ENCODE peak calls at places on chromosomes 6 and 20, in seven cellular contexts. V, S, L, E, I, G and H are unnamed samples.

GRCh38 chr6:27617046-27617687 is 144.3 kb upstream of the ZNF184 start:
- DNase-seq in S (no peak), I (no peak), E (no peak), L (peak; percentile 4), G (no peak), V (no peak), H (no peak)

GRCh38 chr6:74626288-74626687 is 579.6 kb downstream of the COL12A1 start:
- DNase-seq in G (no peak), E (no peak), S (no peak), L (no peak), I (no peak), V (no peak), H (no peak)

GRCh38 chr6:41430875-41431274 is 95.5 kb downstream of the NCR2 start:
- DNase-seq in S (no peak), G (no peak), E (peak; percentile 68), V (no peak), I (no peak), L (no peak), H (no peak)

GRCh38 chr6:106309766-106310373 is 15.7 kb downstream of the ATG5 start:
- DNase-seq in L (no peak), V (no peak), I (no peak), E (no peak), S (no peak), G (no peak), H (no peak)

GRCh38 chr6:33147807-33148666 is 44.2 kb downstream of the COL11A2 start:
- DNase-seq in L (peak; percentile 33), V (peak; percentile 59), I (no peak), G (no peak), S (no peak), E (no peak), H (no peak)

GRCh38 chr20:59599941-59600340 is 4.4 kb upstream of the PHACTR3 start:
- DNase-seq in E (no peak), V (no peak), G (no peak), I (no peak), S (no peak), L (no peak), H (no peak)

GRCh38 chr6:3405182-3405518 is 51.7 kb downstream of the SLC22A23 start:
- DNase-seq in S (no peak), I (no peak), E (no peak), L (no peak), V (no peak), G (no peak), H (no peak)

GRCh38 chr6:65546894-65547293 is 160.1 kb downstream of the EYS start:
- DNase-seq in E (no peak), L (no peak), I (no peak), G (no peak), S (no peak), V (no peak), H (no peak)

GRCh38 chr6:93972791-93973190 is 553.4 kb upstream of the EPHA7 start:
- DNase-seq in S (no peak), E (no peak), I (no peak), L (no peak), G (no peak), V (peak; percentile 24), H (no peak)

GRCh38 chr6:37513155-37513554 is 13.5 kb upstream of the CCDC167 start:
- DNase-seq in V (no peak), S (no peak), I (no peak), L (no peak), G (no peak), E (no peak), H (no peak)
- H3K4me1 ChIP-seq in V (peaks cover 3% of the 10 kb centered on the region), S (peaks cover 14% of the 10 kb centered on the region), I (peaks cover 72% of the 10 kb centered on the region), L (peaks cover 4% of the 10 kb centered on the region), G (peaks cover 18% of the 10 kb centered on the region), E (no peaks in the 10 kb centered on the region), H (peaks cover 21% of the 10 kb centered on the region)

DNA sequence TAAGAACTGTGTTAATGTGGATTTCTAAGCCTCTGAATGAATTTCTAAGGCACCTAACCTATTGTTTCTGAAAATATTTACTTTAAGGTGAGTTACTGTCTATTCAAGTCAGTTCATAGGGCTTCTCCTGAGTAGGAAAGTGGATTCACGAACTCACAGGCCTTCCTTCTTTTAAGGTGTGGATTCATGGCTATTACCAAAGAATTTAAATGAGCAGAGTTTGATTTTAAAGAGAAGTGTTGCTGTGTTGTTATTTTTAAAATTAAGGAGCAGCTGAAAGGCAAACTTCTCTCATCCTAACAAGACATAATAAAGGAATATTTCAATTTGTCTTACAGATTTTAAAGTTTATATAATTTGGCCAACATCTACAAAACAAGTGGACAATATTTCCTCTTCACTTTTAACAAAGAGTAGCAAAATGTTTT is 436 bp upstream of the TSPYL4 start:
- DNase-seq in L (no peak), I (no peak), V (no peak), E (no peak), G (no peak), S (no peak), H (no peak)
- H3K4me1 ChIP-seq in L (peaks cover 8% of the 10 kb centered on the region), I (peaks cover 37% of the 10 kb centered on the region), V (peaks cover 41% of the 10 kb centered on the region), E (peaks cover 24% of the 10 kb centered on the region), G (peaks cover 45% of the 10 kb centered on the region), S (peaks cover 59% of the 10 kb centered on the region), H (peaks cover 47% of the 10 kb centered on the region)

GRCh38 chr6:136070815-136071214 is 179.3 kb downstream of the MTFR2 start:
- DNase-seq in E (no peak), S (no peak), V (no peak), G (no peak), I (no peak), L (no peak), H (no peak)

GRCh38 chr6:136069119-136069518 is 181.0 kb downstream of the MTFR2 start:
- DNase-seq in L (no peak), G (no peak), I (no peak), V (no peak), S (no peak), E (no peak), H (no peak)

GRCh38 chr6:136067731-136068341 is 182.3 kb downstream of the MTFR2 start:
- DNase-seq in I (no peak), L (no peak), E (no peak), V (no peak), G (no peak), S (no peak), H (no peak)

GRCh38 chr6:136063095-136063494 is 187.0 kb downstream of the MTFR2 start:
- DNase-seq in V (no peak), E (no peak), L (no peak), G (no peak), S (no peak), I (no peak), H (no peak)

GRCh38 chr6:136066005-136066404 is 184.1 kb downstream of the MTFR2 start:
- DNase-seq in E (no peak), I (no peak), S (no peak), V (no peak), G (no peak), L (no peak), H (no peak)
- H3K4me1 ChIP-seq in E (peaks cover 5% of the 10 kb centered on the region), I (no peaks in the 10 kb centered on the region), S (peaks cover 13% of the 10 kb centered on the region), V (no peaks in the 10 kb centered on the region), G (no peaks in the 10 kb centered on the region), L (no peaks in the 10 kb centered on the region), H (peaks cover 3% of the 10 kb centered on the region)

GRCh38 chr6:56727097-56727845 is 84.6 kb upstream of the DST start:
- DNase-seq in S (no peak), L (no peak), E (no peak), I (no peak), V (no peak), G (no peak), H (no peak)
- H3K4me1 ChIP-seq in S (peaks cover 73% of the 10 kb centered on the region), L (no peaks in the 10 kb centered on the region), E (peaks cover 44% of the 10 kb centered on the region), I (no peaks in the 10 kb centered on the region), V (peaks cover 25% of the 10 kb centered on the region), G (peaks cover 7% of the 10 kb centered on the region), H (peaks cover 16% of the 10 kb centered on the region)

DNA sequence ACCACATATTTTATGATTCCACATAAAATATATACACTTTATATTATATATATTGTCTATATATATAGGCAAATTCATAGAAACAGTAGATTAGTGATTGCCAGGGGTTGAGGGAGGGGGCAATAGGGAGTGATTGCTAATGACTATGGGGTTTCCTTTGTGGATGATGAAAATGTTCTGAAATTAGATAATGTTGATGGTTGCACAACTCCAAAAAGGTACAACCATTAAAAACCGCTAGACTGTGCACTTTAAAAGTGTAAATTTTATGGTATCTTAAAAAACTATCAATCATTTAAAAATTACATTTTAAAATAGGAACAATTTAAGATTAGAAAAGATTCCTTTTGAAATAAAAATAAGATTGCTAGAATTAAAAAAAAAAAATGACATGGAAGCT is 23.8 kb upstream of the CEP85L start:
- DNase-seq in G (no peak), V (no peak), L (no peak), I (no peak), E (no peak), S (no peak), H (no peak)
- H3K4me1 ChIP-seq in G (no peaks in the 10 kb centered on the region), V (peaks cover 4% of the 10 kb centered on the region), L (no peaks in the 10 kb centered on the region), I (peaks cover 24% of the 10 kb centered on the region), E (peaks cover 8% of the 10 kb centered on the region), S (peaks cover 19% of the 10 kb centered on the region), H (no peaks in the 10 kb centered on the region)